ENCODE peak calls at places on chromosome 9, in four cellular contexts. L is tibial nerve, I is upper lobe of right lung, V is HCT116. J is an unnamed sample.

GRCh38 chr9:85142461-85143401 is 473.2 kb downstream of the NTRK2 start:
- DNase-seq in V (peak), I (no peak), L (peak), J (no peak)

GRCh38 chr9:34547960-34548603 is 25.3 kb upstream of the ENHO start:
- DNase-seq in L (peak), V (peak), I (peak), J (peak)

GRCh38 chr9:98045234-98046160 is 11.0 kb upstream of the NANS start:
- DNase-seq in I (no peak), V (peak), L (no peak), J (no peak)

GRCh38 chr9:72524820-72525539 is 3.6 kb downstream of the TMC1 start:
- DNase-seq in L (no peak), V (peak), I (no peak), J (no peak)

GRCh38 chr9:114002986-114003740 is 74.9 kb downstream of the AMBP start:
- DNase-seq in V (no peak), I (no peak), L (peak), J (no peak)

GRCh38 chr9:117555964-117556629 is 141.2 kb upstream of the ASTN2 start:
- DNase-seq in I (peak), V (no peak), L (peak), J (no peak)

GRCh38 chr9:95742821-95743220 is 132.7 kb upstream of the ERCC6L2 start:
- DNase-seq in V (no peak), I (no peak), L (no peak), J (no peak)

GRCh38 chr9:91258448-91258847 is 103.3 kb downstream of the AUH start:
- DNase-seq in V (no peak), L (no peak), I (no peak), J (no peak)

GRCh38 chr9:70278312-70278711 is 19.5 kb downstream of the SMC5 start:
- DNase-seq in V (no peak), I (no peak), L (no peak), J (no peak)

GRCh38 chr9:92618633-92619225 is 51.2 kb downstream of the IPPK start:
- DNase-seq in I (no peak), L (no peak), V (no peak), J (no peak)

GRCh38 chr9:137602661-137603060 is 2.8 kb upstream of the ARRDC1 start:
- DNase-seq in I (no peak), L (no peak), V (no peak), J (no peak)

GRCh38 chr9:93192721-93193372 is 8.9 kb downstream of the WNK2 start:
- DNase-seq in I (no peak), V (no peak), L (no peak), J (no peak)

GRCh38 chr9:130450344-130451003 is 5.7 kb downstream of the ASS1 start:
- DNase-seq in I (no peak), V (no peak), L (no peak), J (no peak)

GRCh38 chr9:37862530-37862929 is 41.4 kb downstream of the SLC25A51 start:
- DNase-seq in V (no peak), I (no peak), L (no peak), J (no peak)

GRCh38 chr9:37856551-37856950 is 47.4 kb downstream of the SLC25A51 start:
- DNase-seq in I (no peak), L (no peak), V (no peak), J (no peak)

GRCh38 chr9:37859043-37859442 is 44.9 kb downstream of the SLC25A51 start:
- DNase-seq in I (no peak), L (no peak), V (no peak), J (no peak)
- TF ChIP-seq CTCF in I (no peak), L (no peak), V (peak), J (no peak)

DNA sequence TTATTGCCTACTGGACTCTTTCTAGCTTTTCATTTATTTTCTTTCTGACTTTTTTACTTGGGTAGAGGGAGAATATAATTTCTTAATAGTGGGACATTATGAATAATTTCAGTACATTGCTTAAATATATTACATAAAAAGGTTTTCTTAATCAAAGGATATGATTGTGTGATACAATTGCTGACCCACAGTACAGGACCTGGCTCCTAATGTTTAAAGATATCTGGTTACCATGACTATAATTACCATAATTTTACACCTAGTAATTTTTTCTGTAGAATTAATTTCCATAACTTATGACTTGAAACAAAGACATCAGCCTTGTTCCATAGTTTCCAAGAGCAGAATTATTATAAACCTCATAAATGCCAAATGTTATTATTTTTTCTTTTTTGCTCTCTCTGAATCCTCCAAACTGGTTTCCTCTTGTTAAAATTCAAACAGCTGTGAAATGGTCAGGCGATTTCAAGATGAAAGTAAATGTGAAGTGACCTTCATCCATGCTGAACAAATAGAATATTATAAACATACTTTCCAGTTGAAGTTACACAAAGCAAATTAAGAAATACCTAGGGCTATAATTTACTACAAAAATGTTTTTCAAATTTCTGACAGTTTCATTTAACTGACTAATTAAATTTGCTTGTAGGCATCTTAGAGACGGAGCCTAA is 301.2 kb upstream of the TYRP1 start:
- DNase-seq in V (no peak), L (no peak), I (no peak), J (no peak)
- TF ChIP-seq CTCF in V (no peak), L (no peak), I (no peak), J (no peak)

GRCh38 chr9:77486463-77486862 is 161.7 kb downstream of the GNA14 start:
- DNase-seq in I (no peak), L (no peak), V (no peak), J (no peak)

GRCh38 chr9:77486968-77487367 is 161.2 kb downstream of the GNA14 start:
- DNase-seq in I (no peak), V (no peak), L (no peak), J (no peak)

DNA sequence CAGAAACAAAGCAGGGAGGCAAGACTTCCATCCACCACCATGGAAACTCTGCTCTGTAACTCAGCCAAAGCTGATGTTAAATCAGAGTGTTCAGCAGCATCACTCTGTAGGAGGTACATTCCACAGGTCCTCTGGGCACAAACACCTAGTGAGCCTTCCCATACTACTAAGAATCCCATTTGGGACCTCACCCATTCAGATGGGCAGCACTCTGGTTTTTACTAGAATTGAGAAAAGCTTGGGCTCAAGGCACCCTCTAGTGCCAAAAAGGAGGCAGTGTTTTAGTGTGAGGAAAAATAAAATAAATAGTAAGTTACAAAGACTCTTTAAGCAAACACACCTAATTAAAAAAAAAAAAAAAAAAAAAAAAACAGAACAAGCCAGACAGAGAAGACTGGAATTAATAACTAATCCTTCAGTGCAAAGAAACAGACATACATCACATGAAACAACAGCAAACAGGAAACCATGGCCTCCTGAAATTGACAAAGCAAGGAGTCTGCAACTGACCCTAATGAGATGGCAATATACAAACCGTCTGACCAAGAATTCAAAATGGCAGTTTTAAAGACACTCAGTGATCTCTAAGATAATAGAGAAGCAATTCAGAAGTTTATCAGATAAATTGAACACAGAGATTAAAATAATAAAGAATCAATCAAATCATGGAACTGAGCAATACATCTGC is 159.5 kb downstream of the GNA14 start:
- DNase-seq in L (no peak), I (no peak), V (peak), J (no peak)
- TF ChIP-seq CTCF in L (no peak), I (peak), V (peak), J (peak)

GRCh38 chr9:110877376-110877775 is 160.9 kb downstream of the LPAR1 start:
- DNase-seq in I (no peak), V (no peak), L (no peak), J (no peak)

GRCh38 chr9:110869931-110870330 is 168.3 kb downstream of the LPAR1 start:
- DNase-seq in L (no peak), V (no peak), I (no peak), J (no peak)

GRCh38 chr9:110880123-110880522 is 158.1 kb downstream of the LPAR1 start:
- DNase-seq in I (no peak), L (peak), V (no peak), J (no peak)

GRCh38 chr9:110871736-110872135 is 166.5 kb downstream of the LPAR1 start:
- DNase-seq in I (no peak), L (no peak), V (no peak), J (no peak)

DNA sequence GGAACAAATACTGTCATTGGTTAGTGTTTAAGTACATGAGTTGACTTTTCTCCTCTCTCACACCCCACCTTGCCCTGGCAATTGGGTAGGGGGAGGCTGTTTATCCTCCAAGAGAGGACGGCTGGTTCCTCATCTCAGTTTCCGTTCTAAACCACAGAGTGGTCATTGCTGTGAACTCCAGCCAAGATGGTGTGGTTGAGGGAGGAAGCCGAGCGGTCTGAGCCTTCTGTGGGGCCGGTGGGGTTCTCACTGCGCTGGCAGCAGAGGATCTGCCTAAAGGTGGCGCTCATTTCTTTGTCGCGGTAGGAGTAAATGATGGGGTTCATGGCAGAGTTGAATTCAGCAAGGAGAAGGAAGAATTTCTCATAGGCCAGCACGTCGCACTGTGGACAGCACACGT is 163.0 kb downstream of the LPAR1 start:
- DNase-seq in L (peak), V (no peak), I (peak), J (no peak)
- TF ChIP-seq CTCF in L (no peak), V (peak), I (no peak), J (no peak)

DNA sequence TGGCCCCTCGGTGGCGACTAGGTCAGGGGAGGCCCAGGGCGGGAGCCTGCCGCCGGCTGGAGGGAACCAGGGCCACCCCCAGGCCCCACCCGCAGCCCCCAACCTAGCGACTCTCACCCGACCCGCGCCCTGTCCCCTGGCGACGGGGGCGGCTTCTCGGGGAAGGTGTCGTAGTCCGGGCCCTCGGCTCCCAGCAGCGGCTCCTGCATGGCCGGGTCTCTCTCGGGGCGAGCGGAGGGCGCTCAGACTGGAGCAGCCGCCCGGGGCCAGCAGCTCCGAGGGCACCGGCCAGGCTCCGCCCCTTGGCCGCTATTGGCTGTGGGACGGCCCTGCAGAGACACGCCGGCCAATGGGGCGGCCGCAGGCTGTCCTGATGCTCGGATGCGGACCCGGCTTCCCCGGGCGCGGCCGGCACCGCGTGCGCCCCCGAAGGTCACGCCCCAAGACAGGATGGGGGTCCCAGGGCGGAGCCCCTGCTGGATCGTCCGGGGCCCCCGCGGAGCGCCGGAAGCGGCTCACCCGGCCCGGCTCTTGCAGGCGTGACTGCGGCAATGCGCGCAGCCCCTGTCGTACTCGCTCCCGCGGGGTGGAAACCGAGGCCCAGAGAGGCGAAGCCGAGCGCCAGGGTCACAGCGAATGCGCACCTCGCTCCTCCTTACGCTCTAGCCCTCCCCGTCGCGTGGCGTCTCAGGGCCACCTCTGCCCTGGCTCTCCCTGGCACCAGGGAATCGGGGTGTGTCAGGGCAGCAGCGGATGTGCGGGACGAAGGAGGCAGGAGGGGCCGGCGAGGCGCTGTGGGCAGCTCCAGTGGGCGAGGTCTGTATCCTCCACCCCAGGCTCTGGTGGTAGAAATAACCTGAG is at the start of gene SLC2A6:
- DNase-seq in V (no peak), I (peak), L (peak), J (peak)
- TF ChIP-seq CTCF in V (no peak), I (no peak), L (no peak), J (no peak)

GRCh38 chr9:82903503-82903902 is 159.4 kb downstream of the RASEF start:
- DNase-seq in I (no peak), L (no peak), V (no peak), J (no peak)
- TF ChIP-seq CTCF in I (no peak), L (no peak), V (peak), J (no peak)

GRCh38 chr9:6049798-6050197 is 34.4 kb upstream of the RANBP6 start:
- DNase-seq in I (no peak), L (no peak), V (peak), J (no peak)
- TF ChIP-seq CTCF in I (peak), L (no peak), V (peak), J (no peak)

GRCh38 chr9:129036923-129037766 is 719 bp downstream of the MIGA2 start:
- DNase-seq in V (no peak), I (no peak), L (no peak), J (no peak)
- TF ChIP-seq CTCF in V (no peak), I (no peak), L (no peak), J (no peak)

J was measured in mesothelial cell of epicardium.